ENCODE peak calls at places on chromosomes 5 and 9, in four cellular contexts. D is T-cell, N is NCI-H1048, F is DMS79 treated with DMSO at 0.1 percent for 48 hours. V is an unnamed sample.

GRCh38 chr5:135236951-135237791 is 161.9 kb downstream of the MACROH2A1 start:
- DNase-seq in D (no peak), N (no peak), F (no peak), V (no peak)

GRCh38 chr5:14168139-14168792 is 25.1 kb downstream of the TRIO start:
- DNase-seq in D (no peak), N (no peak), F (peak; percentile 74), V (no peak)

GRCh38 chr9:135297716-135298075 is 181.9 kb upstream of the PPP1R26 start:
- DNase-seq in D (no peak), N (no peak), F (peak; percentile 53), V (no peak)

GRCh38 chr5:18394154-18394804 is 760.0 kb downstream of the TAF11L14 start:
- DNase-seq in D (no peak), N (no peak), F (no peak), V (no peak)

GRCh38 chr5:50786073-50786472 is 119.6 kb downstream of the PARP8 start:
- DNase-seq in D (no peak), N (no peak), F (no peak), V (no peak)

GRCh38 chr5:59416441-59416840 is 477.1 kb downstream of the PDE4D start:
- DNase-seq in D (no peak), N (no peak), F (no peak), V (no peak)

GRCh38 chr5:134540747-134541733 is 15.6 kb downstream of the JADE2 start:
- DNase-seq in D (no peak), N (no peak), F (peak; percentile 60), V (no peak)

GRCh38 chr5:84825616-84826015 is 440.9 kb upstream of the EDIL3 start:
- DNase-seq in D (no peak), N (no peak), F (no peak), V (no peak)

GRCh38 chr5:143800715-143801114 is 11.2 kb upstream of the HMHB1 start:
- DNase-seq in D (no peak), N (no peak), F (no peak), V (no peak)

GRCh38 chr9:124868511-124869465 is 6.9 kb downstream of the ARPC5L start:
- DNase-seq in D (peak; percentile 87), N (peak; percentile 75), F (peak; percentile 82), V (peak; percentile 90)

GRCh38 chr5:54176066-54176835 is 134.1 kb downstream of the ARL15 start:
- DNase-seq in D (no peak), N (no peak), F (no peak), V (no peak)

GRCh38 chr5:15254607-15255006 is 245.4 kb upstream of the FBXL7 start:
- DNase-seq in D (no peak), N (no peak), F (no peak), V (no peak)

GRCh38 chr5:101531031-101531430 is 627.9 kb upstream of the ST8SIA4 start:
- DNase-seq in D (no peak), N (no peak), F (no peak), V (no peak)

GRCh38 chr9:134243778-134244467 is 79.6 kb upstream of the RNU6ATAC start:
- DNase-seq in D (peak; percentile 44), N (no peak), F (no peak), V (peak; percentile 4)

GRCh38 chr5:37575541-37576489 is 196.7 kb downstream of the WDR70 start:
- DNase-seq in D (no peak), N (no peak), F (no peak), V (no peak)

GRCh38 chr5:160438316-160439204 is 16.9 kb downstream of the PTTG1 start:
- DNase-seq in D (peak; percentile 52), N (peak; percentile 6), F (peak; percentile 66), V (peak; percentile 41)

GRCh38 chr9:134486127-134486995 is 155.2 kb upstream of the COL5A1 start:
- DNase-seq in D (no peak), N (no peak), F (no peak), V (no peak)

V was measured in activated effector memory CD4-positive, alpha-beta T cell treated with Interleukin-2 at 50 U/mL for 16 hours.